ENCODE peak calls at places on chromosome 12, in four cellular contexts. E is AML-193; Z is neuronal stem cell; R is stimulated activated CD8-positive, alpha-beta memory T cell treated with anti-CD3 and anti-CD28 coated beads, Interleukin-15, amount 100 ng/mL, for 48 hours. F is an unnamed sample.

GRCh38 chr12:24560867-24561266 is 388.0 kb downstream of the BCAT1 start:
- DNase-seq in E (no peak), Z (no peak), R (no peak), F (peak)

GRCh38 chr12:12704593-12705230 is 8.7 kb upstream of the GPR19 start:
- DNase-seq in E (peak), Z (peak), R (no peak), F (peak)

GRCh38 chr12:49930515-49931288 is 19.8 kb upstream of the AQP2 start:
- DNase-seq in E (no peak), Z (no peak), R (no peak), F (no peak)

GRCh38 chr12:128795530-128796361 is 28.0 kb downstream of the SLC15A4 start:
- DNase-seq in E (no peak), Z (no peak), R (no peak), F (no peak)

GRCh38 chr12:31876568-31877424 is 82.4 kb upstream of the RESF1 start:
- DNase-seq in E (peak), Z (no peak), R (no peak), F (peak)

GRCh38 chr12:22353615-22354325 is 19.3 kb upstream of the ST8SIA1 start:
- DNase-seq in E (no peak), Z (no peak), R (no peak), F (no peak)

GRCh38 chr12:131943389-131943788 is 6.4 kb upstream of the EP400 start:
- DNase-seq in E (no peak), Z (no peak), R (no peak), F (no peak)

GRCh38 chr12:24404086-24404815 is 454.8 kb upstream of the SOX5 start:
- DNase-seq in E (no peak), Z (no peak), R (no peak), F (no peak)

F was measured in NCI-H82.